ENCODE peak calls at places on chromosomes 5 and 9, in five cellular contexts. One of them, this sample, is unnamed.
A peak's percentile ranks its signal among the peaks of the same experiment; 100 is the strongest.

GRCh38 chr5:55540024-55540423 is 5.3 kb upstream of the PLPP1 start:
- DNase-seq in astrocyte: peak; percentile 8
- DNase-seq in neuronal stem cell: no peak
- DNase-seq in GM23248: peak; percentile 46
- DNase-seq in left ventricle myocardium inferior: no peak
- DNase-seq in this sample: no peak

GRCh38 chr9:70218767-70219166 is 40.0 kb upstream of the SMC5 start:
- DNase-seq in GM23248: peak; percentile 85
- DNase-seq in astrocyte: peak; percentile 42
- DNase-seq in neuronal stem cell: no peak
- DNase-seq in left ventricle myocardium inferior: no peak
- DNase-seq in this sample: no peak

GRCh38 chr5:88109806-88110205 is 158.8 kb downstream of the TMEM161B start:
- DNase-seq in GM23248: peak; percentile 28
- DNase-seq in neuronal stem cell: no peak
- DNase-seq in astrocyte: peak; percentile 78
- DNase-seq in left ventricle myocardium inferior: no peak
- DNase-seq in this sample: no peak

GRCh38 chr5:142905375-142905774 is 135.2 kb downstream of the ARHGAP26 start:
- DNase-seq in neuronal stem cell: no peak
- DNase-seq in left ventricle myocardium inferior: no peak
- DNase-seq in astrocyte: no peak
- DNase-seq in GM23248: no peak
- DNase-seq in this sample: no peak

GRCh38 chr5:133996683-133997252 is 8.0 kb downstream of the VDAC1 start:
- DNase-seq in astrocyte: no peak
- DNase-seq in left ventricle myocardium inferior: no peak
- DNase-seq in neuronal stem cell: no peak
- DNase-seq in GM23248: no peak
- DNase-seq in this sample: no peak

GRCh38 chr9:72894342-72894741 is 58.5 kb downstream of the ALDH1A1 start:
- DNase-seq in neuronal stem cell: peak; percentile 41
- DNase-seq in GM23248: peak; percentile 92
- DNase-seq in left ventricle myocardium inferior: no peak
- DNase-seq in astrocyte: peak; percentile 78
- DNase-seq in this sample: no peak

GRCh38 chr5:100667021-100667671 is 132.0 kb downstream of the FAM174A start:
- DNase-seq in neuronal stem cell: no peak
- DNase-seq in left ventricle myocardium inferior: no peak
- DNase-seq in GM23248: peak; percentile 64
- DNase-seq in astrocyte: peak; percentile 57
- DNase-seq in this sample: no peak

GRCh38 chr9:5886114-5886939 is 4.4 kb upstream of the MLANA start:
- DNase-seq in GM23248: peak; percentile 74
- DNase-seq in astrocyte: peak; percentile 24
- DNase-seq in left ventricle myocardium inferior: peak; percentile 62
- DNase-seq in neuronal stem cell: peak; percentile 71
- DNase-seq in this sample: peak; percentile 53

GRCh38 chr5:82252744-82253143 is 25.4 kb downstream of the RPS23 start:
- DNase-seq in neuronal stem cell: no peak
- DNase-seq in astrocyte: no peak
- DNase-seq in GM23248: no peak
- DNase-seq in left ventricle myocardium inferior: no peak
- DNase-seq in this sample: no peak

GRCh38 chr9:37608250-37608649 is 15.9 kb upstream of the TOMM5 start:
- DNase-seq in GM23248: no peak
- DNase-seq in neuronal stem cell: no peak
- DNase-seq in astrocyte: no peak
- DNase-seq in left ventricle myocardium inferior: no peak
- DNase-seq in this sample: no peak
- H3K27me3 ChIP-seq in GM23248: peaks cover 20% of the 10 kb centered on the region
- H3K27me3 ChIP-seq in neuronal stem cell: no peaks in the 10 kb centered on the region
- H3K27me3 ChIP-seq in astrocyte: peaks cover 21% of the 10 kb centered on the region
- H3K27me3 ChIP-seq in left ventricle myocardium inferior: no peaks in the 10 kb centered on the region
- H3K27me3 ChIP-seq in this sample: no peaks in the 10 kb centered on the region

DNA sequence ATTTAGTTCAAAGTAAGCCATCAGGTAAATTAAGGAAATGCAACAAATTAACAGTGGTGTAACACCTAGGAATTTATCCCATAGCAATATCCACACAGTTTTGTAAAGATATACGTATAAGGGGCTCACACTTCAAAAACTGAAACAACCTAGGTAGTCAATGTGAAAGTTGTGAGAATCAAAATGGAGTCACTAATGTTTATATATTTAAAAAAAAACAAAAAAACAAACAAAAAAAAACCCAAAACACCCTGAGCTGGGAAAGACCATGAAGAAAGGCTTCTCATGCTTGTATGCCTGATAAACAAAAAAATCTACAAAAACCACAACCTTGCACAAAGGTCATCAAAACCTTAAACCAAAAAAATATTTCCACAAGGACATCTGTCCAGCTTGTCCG is 35.4 kb downstream of the AFF4 start:
- DNase-seq in left ventricle myocardium inferior: no peak
- DNase-seq in neuronal stem cell: no peak
- DNase-seq in GM23248: no peak
- DNase-seq in astrocyte: no peak
- DNase-seq in this sample: no peak
- H3K36me3 ChIP-seq in left ventricle myocardium inferior: peaks cover 78% of the 10 kb centered on the region
- H3K36me3 ChIP-seq in neuronal stem cell: peaks cover 97% of the 10 kb centered on the region
- H3K36me3 ChIP-seq in GM23248: peaks cover 81% of the 10 kb centered on the region
- H3K36me3 ChIP-seq in astrocyte: peaks cover 60% of the 10 kb centered on the region
- H3K36me3 ChIP-seq in this sample: peaks cover 20% of the 10 kb centered on the region

GRCh38 chr5:1850324-1851154 is 32.2 kb downstream of the IRX4 start:
- DNase-seq in astrocyte: no peak
- DNase-seq in GM23248: no peak
- DNase-seq in left ventricle myocardium inferior: no peak
- DNase-seq in neuronal stem cell: no peak
- DNase-seq in this sample: no peak
- H3K27me3 ChIP-seq in astrocyte: peaks cover 27% of the 10 kb centered on the region
- H3K27me3 ChIP-seq in GM23248: peaks cover 44% of the 10 kb centered on the region
- H3K27me3 ChIP-seq in left ventricle myocardium inferior: peaks cover 64% of the 10 kb centered on the region
- H3K27me3 ChIP-seq in neuronal stem cell: peaks cover 8% of the 10 kb centered on the region
- H3K27me3 ChIP-seq in this sample: no peaks in the 10 kb centered on the region

GRCh38 chr9:98008764-98009163 is 25.6 kb downstream of the ANP32B start:
- DNase-seq in GM23248: no peak
- DNase-seq in astrocyte: no peak
- DNase-seq in neuronal stem cell: no peak
- DNase-seq in left ventricle myocardium inferior: no peak
- DNase-seq in this sample: no peak
- H3K36me3 ChIP-seq in GM23248: peaks cover 88% of the 10 kb centered on the region
- H3K36me3 ChIP-seq in astrocyte: peaks cover 39% of the 10 kb centered on the region
- H3K36me3 ChIP-seq in neuronal stem cell: peaks cover 100% of the 10 kb centered on the region
- H3K36me3 ChIP-seq in left ventricle myocardium inferior: peaks cover 84% of the 10 kb centered on the region
- H3K36me3 ChIP-seq in this sample: peaks cover 56% of the 10 kb centered on the region

GRCh38 chr9:137141050-137141810 is 2.3 kb downstream of the GRIN1 start:
- DNase-seq in left ventricle myocardium inferior: no peak
- DNase-seq in neuronal stem cell: no peak
- DNase-seq in GM23248: no peak
- DNase-seq in astrocyte: no peak
- DNase-seq in this sample: peak; percentile 54
- H3K27me3 ChIP-seq in left ventricle myocardium inferior: peaks cover 92% of the 10 kb centered on the region
- H3K27me3 ChIP-seq in neuronal stem cell: peaks cover 10% of the 10 kb centered on the region
- H3K27me3 ChIP-seq in GM23248: peaks cover 35% of the 10 kb centered on the region
- H3K27me3 ChIP-seq in astrocyte: peaks cover 41% of the 10 kb centered on the region
- H3K27me3 ChIP-seq in this sample: no peaks in the 10 kb centered on the region

DNA sequence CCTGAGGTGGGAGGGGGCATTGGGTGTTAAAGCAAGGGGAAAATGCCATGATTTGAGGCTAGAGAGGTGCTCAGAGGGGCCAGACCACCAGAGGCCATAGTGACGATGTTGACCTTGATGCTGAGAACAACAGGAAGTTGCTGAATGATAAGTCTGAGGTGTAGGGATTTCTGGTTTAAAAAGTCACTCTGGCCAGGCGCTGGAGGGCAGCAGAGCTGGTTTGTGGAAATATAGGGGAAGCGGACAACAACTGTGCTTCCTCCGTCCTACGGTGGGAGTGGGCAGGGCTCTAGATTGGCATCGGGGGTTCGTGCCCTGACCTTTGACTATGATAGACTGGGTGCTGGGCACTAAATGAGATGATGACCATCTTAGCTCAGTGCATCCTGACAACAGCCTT is 44.7 kb downstream of the STOM start:
- DNase-seq in GM23248: no peak
- DNase-seq in neuronal stem cell: no peak
- DNase-seq in astrocyte: no peak
- DNase-seq in left ventricle myocardium inferior: no peak
- DNase-seq in this sample: no peak
- H3K36me3 ChIP-seq in GM23248: peaks cover 45% of the 10 kb centered on the region
- H3K36me3 ChIP-seq in neuronal stem cell: peaks cover 17% of the 10 kb centered on the region
- H3K36me3 ChIP-seq in astrocyte: peaks cover 48% of the 10 kb centered on the region
- H3K36me3 ChIP-seq in left ventricle myocardium inferior: peaks cover 97% of the 10 kb centered on the region
- H3K36me3 ChIP-seq in this sample: peaks cover 10% of the 10 kb centered on the region

DNA sequence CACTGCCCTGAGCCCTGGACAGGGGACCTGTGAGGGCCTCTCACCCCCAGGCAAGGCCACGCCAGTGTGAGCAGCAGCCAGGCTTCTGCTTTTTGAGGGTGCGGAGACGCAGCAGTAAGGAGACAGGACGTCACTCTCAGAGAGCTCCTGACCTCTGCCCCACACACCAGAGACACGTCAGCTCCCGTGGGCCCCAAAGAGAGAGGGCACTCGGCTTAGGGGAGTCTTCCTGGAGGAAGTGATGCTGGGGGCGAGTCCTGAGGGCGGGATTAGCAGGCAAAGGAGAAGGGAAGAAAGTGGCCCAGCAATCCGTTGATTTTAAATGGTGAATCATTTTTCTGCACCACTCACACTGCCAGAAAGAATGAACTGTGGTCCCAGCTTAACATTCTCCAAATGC is 24.0 kb upstream of the SLC9A3 start:
- DNase-seq in astrocyte: no peak
- DNase-seq in GM23248: peak; percentile 45
- DNase-seq in neuronal stem cell: no peak
- DNase-seq in left ventricle myocardium inferior: peak; percentile 7
- DNase-seq in this sample: no peak
- H3K27me3 ChIP-seq in astrocyte: no peaks in the 10 kb centered on the region
- H3K27me3 ChIP-seq in GM23248: peaks cover 20% of the 10 kb centered on the region
- H3K27me3 ChIP-seq in neuronal stem cell: no peaks in the 10 kb centered on the region
- H3K27me3 ChIP-seq in left ventricle myocardium inferior: peaks cover 81% of the 10 kb centered on the region
- H3K27me3 ChIP-seq in this sample: no peaks in the 10 kb centered on the region

This sample was measured in pancreas.